ENCODE peak calls at places on chromosomes 13 and 19, in six cellular contexts. One of them, this sample, is unnamed.

GRCh38 chr19:10471909-10472308 is 31.2 kb downstream of the KEAP1 start:
- DNase-seq in H1: no peak
- DNase-seq in GM12892: no peak
- DNase-seq in GM12878: no peak
- DNase-seq in K562: no peak
- DNase-seq in HepG2: peak; percentile 54
- DNase-seq in this sample: no peak

GRCh38 chr13:21894091-21894490 is 223.2 kb downstream of the FGF9 start:
- DNase-seq in GM12892: no peak
- DNase-seq in H1: no peak
- DNase-seq in HepG2: no peak
- DNase-seq in K562: no peak
- DNase-seq in GM12878: no peak
- DNase-seq in this sample: no peak

GRCh38 chr13:77918391-77919261 is at the start of gene EDNRB:
- DNase-seq in GM12892: peak; percentile 23
- DNase-seq in K562: no peak
- DNase-seq in H1: peak; percentile 77
- DNase-seq in GM12878: no peak
- DNase-seq in HepG2: no peak
- DNase-seq in this sample: no peak

GRCh38 chr13:98048263-98048662 is 94.6 kb upstream of the FARP1 start:
- DNase-seq in GM12878: no peak
- DNase-seq in K562: no peak
- DNase-seq in HepG2: no peak
- DNase-seq in H1: no peak
- DNase-seq in GM12892: no peak
- DNase-seq in this sample: no peak

GRCh38 chr19:10289167-10289835 is 451 bp upstream of the ICAM5 start:
- DNase-seq in GM12892: no peak
- DNase-seq in K562: peak; percentile 82
- DNase-seq in GM12878: no peak
- DNase-seq in HepG2: peak; percentile 53
- DNase-seq in H1: peak; percentile 93
- DNase-seq in this sample: no peak

GRCh38 chr13:38981096-38981495 is 9.5 kb downstream of the STOML3 start:
- DNase-seq in K562: no peak
- DNase-seq in HepG2: no peak
- DNase-seq in GM12892: no peak
- DNase-seq in GM12878: no peak
- DNase-seq in H1: no peak
- DNase-seq in this sample: no peak

GRCh38 chr13:90956036-90956435 is 391.5 kb upstream of the MIR17HG start:
- DNase-seq in H1: no peak
- DNase-seq in K562: no peak
- DNase-seq in GM12892: no peak
- DNase-seq in HepG2: no peak
- DNase-seq in GM12878: no peak
- DNase-seq in this sample: no peak

GRCh38 chr19:55109527-55110291 is 7.7 kb downstream of the PPP1R12C start:
- DNase-seq in GM12892: peak; percentile 16
- DNase-seq in K562: no peak
- DNase-seq in GM12878: no peak
- DNase-seq in H1: no peak
- DNase-seq in HepG2: no peak
- DNase-seq in this sample: no peak

GRCh38 chr13:110484290-110485048 is 77.1 kb downstream of the RAB20 start:
- DNase-seq in H1: no peak
- DNase-seq in GM12892: no peak
- DNase-seq in HepG2: no peak
- DNase-seq in K562: no peak
- DNase-seq in GM12878: no peak
- DNase-seq in this sample: no peak

GRCh38 chr13:69935043-69935442 is 172.6 kb upstream of the ATXN8OS start:
- DNase-seq in K562: no peak
- DNase-seq in HepG2: peak; percentile 5
- DNase-seq in GM12878: no peak
- DNase-seq in H1: no peak
- DNase-seq in GM12892: no peak
- DNase-seq in this sample: no peak

GRCh38 chr19:44925114-44925891 is 10.9 kb downstream of the APOC1 start:
- DNase-seq in HepG2: peak; percentile 95
- DNase-seq in H1: no peak
- DNase-seq in GM12878: no peak
- DNase-seq in GM12892: no peak
- DNase-seq in K562: no peak
- DNase-seq in this sample: no peak

GRCh38 chr19:15374796-15375440 is 4.7 kb downstream of the AKAP8 start:
- DNase-seq in GM12892: no peak
- DNase-seq in K562: no peak
- DNase-seq in H1: no peak
- DNase-seq in HepG2: no peak
- DNase-seq in GM12878: no peak
- DNase-seq in this sample: no peak

GRCh38 chr13:36493046-36493445 is 60.8 kb downstream of the CCNA1 start:
- DNase-seq in K562: no peak
- DNase-seq in GM12892: no peak
- DNase-seq in H1: no peak
- DNase-seq in GM12878: no peak
- DNase-seq in HepG2: no peak
- DNase-seq in this sample: no peak

GRCh38 chr19:17327654-17328516 is 6.8 kb downstream of the ANO8 start:
- DNase-seq in GM12878: no peak
- DNase-seq in H1: peak; percentile 89
- DNase-seq in HepG2: peak; percentile 13
- DNase-seq in GM12892: peak; percentile 77
- DNase-seq in K562: peak; percentile 86
- DNase-seq in this sample: peak; percentile 85

GRCh38 chr19:21566073-21566472 is 60.7 kb downstream of the ZNF429 start:
- DNase-seq in GM12878: no peak
- DNase-seq in K562: no peak
- DNase-seq in HepG2: no peak
- DNase-seq in H1: no peak
- DNase-seq in GM12892: no peak
- DNase-seq in this sample: no peak

GRCh38 chr13:100825551-100825950 is 151.0 kb upstream of the TMTC4 start:
- DNase-seq in GM12892: no peak
- DNase-seq in HepG2: no peak
- DNase-seq in K562: no peak
- DNase-seq in GM12878: no peak
- DNase-seq in H1: no peak
- DNase-seq in this sample: no peak

GRCh38 chr13:39618546-39618945 is 15.6 kb upstream of the LHFPL6 start:
- DNase-seq in H1: no peak
- DNase-seq in GM12878: no peak
- DNase-seq in HepG2: no peak
- DNase-seq in GM12892: no peak
- DNase-seq in K562: no peak
- DNase-seq in this sample: no peak

GRCh38 chr13:26706381-26706780 is 54.2 kb downstream of the GPR12 start:
- DNase-seq in HepG2: no peak
- DNase-seq in H1: no peak
- DNase-seq in GM12892: no peak
- DNase-seq in GM12878: no peak
- DNase-seq in K562: no peak
- DNase-seq in this sample: no peak

GRCh38 chr19:49997709-49998108 is 27.5 kb downstream of the VRK3 start:
- DNase-seq in HepG2: peak; percentile 56
- DNase-seq in H1: peak; percentile 51
- DNase-seq in GM12878: peak; percentile 26
- DNase-seq in K562: peak; percentile 79
- DNase-seq in GM12892: peak; percentile 51
- DNase-seq in this sample: peak; percentile 46

GRCh38 chr19:33189453-33189852 is 4.7 kb upstream of the LRP3 start:
- DNase-seq in HepG2: no peak
- DNase-seq in H1: no peak
- DNase-seq in K562: no peak
- DNase-seq in GM12892: no peak
- DNase-seq in GM12878: no peak
- DNase-seq in this sample: no peak

GRCh38 chr19:18940791-18941627 is at the start of gene HOMER3:
- DNase-seq in GM12892: peak; percentile 90
- DNase-seq in K562: peak; percentile 95
- DNase-seq in H1: peak; percentile 85
- DNase-seq in HepG2: no peak
- DNase-seq in GM12878: no peak
- DNase-seq in this sample: peak; percentile 90

GRCh38 chr13:102286326-102286725 is 115.5 kb downstream of the FGF14 start:
- DNase-seq in GM12892: no peak
- DNase-seq in K562: no peak
- DNase-seq in H1: no peak
- DNase-seq in GM12878: no peak
- DNase-seq in HepG2: peak; percentile 53
- DNase-seq in this sample: no peak

GRCh38 chr13:29282096-29282495 is 313.4 kb downstream of the SLC7A1 start:
- DNase-seq in GM12878: no peak
- DNase-seq in HepG2: no peak
- DNase-seq in K562: no peak
- DNase-seq in H1: no peak
- DNase-seq in GM12892: no peak
- DNase-seq in this sample: no peak

GRCh38 chr19:47112166-47112663 is 1.4 kb downstream of the ZC3H4 start:
- DNase-seq in K562: peak; percentile 84
- DNase-seq in HepG2: peak; percentile 81
- DNase-seq in GM12892: peak; percentile 60
- DNase-seq in H1: peak; percentile 81
- DNase-seq in GM12878: no peak
- DNase-seq in this sample: peak; percentile 46

DNA sequence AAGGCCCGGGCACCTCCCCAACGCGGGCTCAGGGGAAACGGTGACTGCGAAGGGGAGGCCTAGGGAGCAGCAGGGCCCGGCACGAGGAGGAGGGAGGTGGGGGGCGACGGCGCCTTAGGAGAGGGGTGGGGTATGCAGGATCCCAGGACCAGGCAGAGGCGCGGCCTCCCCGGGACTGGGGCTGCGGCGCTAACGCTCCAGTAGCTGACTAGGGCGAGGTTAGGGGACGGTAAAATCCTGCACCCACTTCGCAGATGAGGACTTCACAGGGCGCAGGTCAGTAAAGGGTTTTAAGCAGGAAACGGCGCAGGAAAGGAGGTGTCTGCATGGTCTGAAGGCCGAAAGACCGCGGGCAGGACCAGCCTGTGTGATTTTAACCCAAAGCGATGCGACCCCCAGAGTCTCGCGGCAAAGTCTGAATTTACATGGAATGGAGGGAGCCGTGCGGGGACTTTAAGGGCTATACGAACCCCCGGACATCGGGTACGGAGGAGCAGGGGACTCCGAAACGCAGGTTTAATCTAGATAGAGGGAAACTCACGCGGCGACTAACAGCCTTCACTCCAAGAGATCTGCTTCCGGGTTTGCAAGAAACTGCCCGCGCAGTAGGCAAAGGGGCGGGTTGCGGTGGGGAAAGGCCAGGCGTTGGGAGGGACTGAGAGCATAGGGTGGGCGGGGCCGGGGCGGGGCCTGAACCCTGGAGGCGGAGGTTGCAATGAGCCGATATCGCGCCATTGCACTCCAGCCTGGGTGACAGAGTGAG is at the start of gene ZNF665:
- DNase-seq in GM12892: peak; percentile 43
- DNase-seq in HepG2: no peak
- DNase-seq in H1: peak; percentile 82
- DNase-seq in K562: peak; percentile 87
- DNase-seq in GM12878: no peak
- DNase-seq in this sample: peak; percentile 53
- TF ChIP-seq POLR2A in GM12892: peak; percentile 73
- TF ChIP-seq POLR2A in HepG2: no peak
- TF ChIP-seq POLR2A in H1: peak; percentile 79
- TF ChIP-seq POLR2A in K562: peak; percentile 75
- TF ChIP-seq POLR2A in GM12878: peak; percentile 58
- TF ChIP-seq POLR2A in this sample: peak; percentile 60

DNA sequence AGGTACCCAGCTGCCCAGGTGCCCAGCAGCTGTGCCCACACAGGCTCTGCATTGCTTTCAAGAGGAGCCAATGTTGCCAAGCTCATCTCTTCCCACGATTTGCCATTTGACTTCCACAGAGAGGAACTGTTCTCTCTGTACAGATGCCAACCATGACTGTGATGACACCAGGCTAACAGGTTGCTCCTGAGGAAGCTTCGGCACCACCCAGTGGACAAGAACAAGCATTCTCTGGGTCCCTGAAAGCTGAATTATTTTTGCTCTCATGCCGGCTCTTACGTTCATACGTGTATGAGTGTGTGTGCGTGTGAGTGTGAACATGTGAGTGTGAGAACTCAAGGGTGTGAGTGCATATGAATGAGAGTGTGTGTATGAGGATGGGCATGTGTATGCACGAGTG is 535.2 kb downstream of the LIG4 start:
- DNase-seq in H1: no peak
- DNase-seq in HepG2: no peak
- DNase-seq in GM12878: no peak
- DNase-seq in GM12892: no peak
- DNase-seq in K562: no peak
- DNase-seq in this sample: no peak
- TF ChIP-seq TAF1 in H1: no peak
- TF ChIP-seq TAF1 in HepG2: no peak
- TF ChIP-seq TAF1 in GM12878: no peak
- TF ChIP-seq TAF1 in GM12892: no peak
- TF ChIP-seq TAF1 in K562: no peak
- TF ChIP-seq TAF1 in this sample: no peak

DNA sequence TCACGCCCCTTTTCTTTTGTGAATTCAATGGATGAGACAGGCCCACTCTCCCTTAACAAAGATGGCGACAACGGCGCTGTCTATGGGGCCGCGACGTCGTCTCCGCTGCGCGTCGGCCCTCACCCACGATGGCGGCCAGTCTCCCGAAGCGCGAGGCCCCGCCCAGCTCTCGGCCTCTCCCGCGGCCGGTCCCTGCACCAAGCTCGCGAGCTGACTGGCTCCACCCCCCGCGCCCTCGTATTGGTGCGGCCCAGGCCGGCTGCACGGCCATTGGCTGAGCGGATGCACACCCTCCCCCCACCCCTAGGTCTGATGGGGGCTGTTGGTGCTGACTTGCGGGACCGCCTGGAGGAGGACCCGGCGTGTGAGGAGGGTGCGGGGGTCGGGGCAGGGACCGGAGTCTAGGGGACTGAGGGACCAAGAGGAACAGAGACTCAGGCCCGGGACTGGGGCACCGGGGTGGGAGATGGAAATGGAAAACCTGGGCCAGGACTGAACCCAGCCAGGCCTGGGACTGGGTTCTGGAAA is 4.8 kb downstream of the SPHK2 start:
- DNase-seq in H1: peak; percentile 95
- DNase-seq in GM12892: peak; percentile 98
- DNase-seq in GM12878: peak; percentile 81
- DNase-seq in K562: peak; percentile 96
- DNase-seq in HepG2: peak; percentile 82
- DNase-seq in this sample: peak; percentile 98
- TF ChIP-seq POLR2A in H1: no peak
- TF ChIP-seq POLR2A in GM12892: no peak
- TF ChIP-seq POLR2A in GM12878: peak; percentile 64
- TF ChIP-seq POLR2A in K562: peak; percentile 53
- TF ChIP-seq POLR2A in HepG2: peak; percentile 6
- TF ChIP-seq POLR2A in this sample: peak; percentile 55

GRCh38 chr19:511101-511841 is 4.0 kb downstream of the TPGS1 start:
- DNase-seq in GM12878: no peak
- DNase-seq in K562: no peak
- DNase-seq in H1: peak; percentile 61
- DNase-seq in GM12892: no peak
- DNase-seq in HepG2: no peak
- DNase-seq in this sample: no peak
- TF ChIP-seq TAF1 in GM12878: no peak
- TF ChIP-seq TAF1 in K562: no peak
- TF ChIP-seq TAF1 in H1: no peak
- TF ChIP-seq TAF1 in GM12892: no peak
- TF ChIP-seq TAF1 in HepG2: no peak
- TF ChIP-seq TAF1 in this sample: no peak